ENCODE peak calls at places on chromosomes 7 and 10, in six cellular contexts. One of them, this sample, is unnamed.

GRCh38 chr7:85067371-85067770 is 119.5 kb downstream of the SEMA3D start:
- DNase-seq in stomach: no peak
- DNase-seq in breast epithelium: no peak
- DNase-seq in GM12892: no peak
- DNase-seq in endothelial cell of umbilical vein: no peak
- DNase-seq in spleen: no peak
- DNase-seq in this sample: no peak

GRCh38 chr10:120115959-120116358 is 223.4 kb downstream of the SEC23IP start:
- DNase-seq in stomach: no peak
- DNase-seq in breast epithelium: no peak
- DNase-seq in GM12892: no peak
- DNase-seq in endothelial cell of umbilical vein: no peak
- DNase-seq in spleen: no peak
- DNase-seq in this sample: no peak

GRCh38 chr7:156515911-156516790 is 124.4 kb upstream of the RNF32 start:
- DNase-seq in stomach: no peak
- DNase-seq in breast epithelium: no peak
- DNase-seq in GM12892: no peak
- DNase-seq in endothelial cell of umbilical vein: no peak
- DNase-seq in spleen: no peak
- DNase-seq in this sample: no peak

GRCh38 chr7:43572516-43573049 is 10.3 kb upstream of the STK17A start:
- DNase-seq in stomach: no peak
- DNase-seq in breast epithelium: no peak
- DNase-seq in GM12892: no peak
- DNase-seq in endothelial cell of umbilical vein: peak
- DNase-seq in spleen: no peak
- DNase-seq in this sample: peak

GRCh38 chr10:131021967-131022366 is 289.6 kb downstream of the TCERG1L start:
- DNase-seq in stomach: no peak
- DNase-seq in breast epithelium: no peak
- DNase-seq in GM12892: no peak
- DNase-seq in endothelial cell of umbilical vein: no peak
- DNase-seq in spleen: no peak
- DNase-seq in this sample: no peak

GRCh38 chr7:37758467-37758866 is 74.9 kb downstream of the GPR141 start:
- DNase-seq in stomach: no peak
- DNase-seq in breast epithelium: no peak
- DNase-seq in GM12892: no peak
- DNase-seq in endothelial cell of umbilical vein: no peak
- DNase-seq in spleen: no peak
- DNase-seq in this sample: no peak

GRCh38 chr7:136294977-136295376 is 317.8 kb upstream of the MTPN start:
- DNase-seq in stomach: no peak
- DNase-seq in breast epithelium: no peak
- DNase-seq in GM12892: no peak
- DNase-seq in endothelial cell of umbilical vein: no peak
- DNase-seq in spleen: no peak
- DNase-seq in this sample: no peak

GRCh38 chr10:28949005-28950004 is 272.0 kb downstream of the BAMBI start:
- DNase-seq in stomach: no peak
- DNase-seq in breast epithelium: no peak
- DNase-seq in GM12892: no peak
- DNase-seq in endothelial cell of umbilical vein: no peak
- DNase-seq in spleen: no peak
- DNase-seq in this sample: no peak

GRCh38 chr7:1255817-1256340 is 23.2 kb downstream of the UNCX start:
- DNase-seq in stomach: no peak
- DNase-seq in breast epithelium: no peak
- DNase-seq in GM12892: no peak
- DNase-seq in endothelial cell of umbilical vein: no peak
- DNase-seq in spleen: peak
- DNase-seq in this sample: no peak

GRCh38 chr7:129359641-129360040 is 74.6 kb upstream of the STRIP2 start:
- DNase-seq in stomach: no peak
- DNase-seq in breast epithelium: no peak
- DNase-seq in GM12892: no peak
- DNase-seq in endothelial cell of umbilical vein: no peak
- DNase-seq in spleen: no peak
- DNase-seq in this sample: no peak

GRCh38 chr7:37311282-37311868 is 137.3 kb downstream of the ELMO1 start:
- DNase-seq in stomach: no peak
- DNase-seq in breast epithelium: no peak
- DNase-seq in GM12892: no peak
- DNase-seq in endothelial cell of umbilical vein: peak
- DNase-seq in spleen: peak
- DNase-seq in this sample: no peak

GRCh38 chr7:74372060-74372408 is 81.7 kb upstream of the GTF2IRD1 start:
- DNase-seq in stomach: no peak
- DNase-seq in breast epithelium: no peak
- DNase-seq in GM12892: no peak
- DNase-seq in endothelial cell of umbilical vein: no peak
- DNase-seq in spleen: no peak
- DNase-seq in this sample: no peak

GRCh38 chr10:92891885-92892705 is 43.8 kb downstream of the EXOC6 start:
- DNase-seq in stomach: peak
- DNase-seq in breast epithelium: peak
- DNase-seq in GM12892: no peak
- DNase-seq in endothelial cell of umbilical vein: peak
- DNase-seq in spleen: no peak
- DNase-seq in this sample: peak

GRCh38 chr10:111125102-111125501 is 48.3 kb downstream of the ADRA2A start:
- DNase-seq in stomach: no peak
- DNase-seq in breast epithelium: no peak
- DNase-seq in GM12892: no peak
- DNase-seq in endothelial cell of umbilical vein: no peak
- DNase-seq in spleen: no peak
- DNase-seq in this sample: no peak

GRCh38 chr7:66110861-66111260 is 3.8 kb upstream of the CRCP start:
- DNase-seq in stomach: no peak
- DNase-seq in breast epithelium: no peak
- DNase-seq in GM12892: no peak
- DNase-seq in endothelial cell of umbilical vein: no peak
- DNase-seq in spleen: no peak
- DNase-seq in this sample: no peak

DNA sequence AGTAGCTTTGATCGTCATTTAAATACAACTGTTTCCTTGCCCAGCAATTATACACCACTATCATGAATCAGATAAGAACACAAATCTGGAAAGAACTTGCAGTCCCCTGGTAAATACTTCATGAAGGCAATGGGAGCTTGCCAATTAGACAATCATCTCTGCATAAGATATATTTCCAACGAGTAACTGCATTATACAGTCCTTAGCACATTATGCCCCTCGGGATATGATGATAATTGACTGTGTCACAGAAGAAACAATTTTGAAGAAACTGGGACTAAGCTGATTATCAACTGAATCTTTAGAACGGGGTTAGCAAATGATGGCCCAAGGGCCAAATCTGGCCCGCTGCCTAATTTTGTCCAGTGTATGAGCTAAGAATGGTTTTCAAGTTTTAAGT is 155.7 kb downstream of the TRIL start:
- DNase-seq in stomach: no peak
- DNase-seq in breast epithelium: no peak
- DNase-seq in GM12892: no peak
- DNase-seq in endothelial cell of umbilical vein: no peak
- DNase-seq in spleen: no peak
- DNase-seq in this sample: no peak
- TF ChIP-seq POLR2AphosphoS5 in stomach: no peak
- TF ChIP-seq POLR2AphosphoS5 in breast epithelium: no peak
- TF ChIP-seq POLR2AphosphoS5 in GM12892: no peak
- TF ChIP-seq POLR2AphosphoS5 in endothelial cell of umbilical vein: no peak
- TF ChIP-seq POLR2AphosphoS5 in spleen: no peak
- TF ChIP-seq POLR2AphosphoS5 in this sample: no peak

GRCh38 chr10:4687397-4687796 is 138.6 kb upstream of the AKR1E2 start:
- DNase-seq in stomach: no peak
- DNase-seq in breast epithelium: no peak
- DNase-seq in GM12892: no peak
- DNase-seq in endothelial cell of umbilical vein: no peak
- DNase-seq in spleen: no peak
- DNase-seq in this sample: no peak

GRCh38 chr10:4685495-4685894 is 140.5 kb upstream of the AKR1E2 start:
- DNase-seq in stomach: no peak
- DNase-seq in breast epithelium: no peak
- DNase-seq in GM12892: no peak
- DNase-seq in endothelial cell of umbilical vein: no peak
- DNase-seq in spleen: no peak
- DNase-seq in this sample: no peak

GRCh38 chr10:4685904-4686643 is 139.9 kb upstream of the AKR1E2 start:
- DNase-seq in stomach: no peak
- DNase-seq in breast epithelium: no peak
- DNase-seq in GM12892: no peak
- DNase-seq in endothelial cell of umbilical vein: no peak
- DNase-seq in spleen: no peak
- DNase-seq in this sample: no peak

GRCh38 chr10:4688168-4688567 is 137.8 kb upstream of the AKR1E2 start:
- DNase-seq in stomach: no peak
- DNase-seq in breast epithelium: no peak
- DNase-seq in GM12892: no peak
- DNase-seq in endothelial cell of umbilical vein: no peak
- DNase-seq in spleen: no peak
- DNase-seq in this sample: no peak

GRCh38 chr10:4686644-4686996 is 139.4 kb upstream of the AKR1E2 start:
- DNase-seq in stomach: no peak
- DNase-seq in breast epithelium: no peak
- DNase-seq in GM12892: no peak
- DNase-seq in endothelial cell of umbilical vein: no peak
- DNase-seq in spleen: no peak
- DNase-seq in this sample: no peak
- TF ChIP-seq POLR2AphosphoS5 in stomach: no peak
- TF ChIP-seq POLR2AphosphoS5 in breast epithelium: no peak
- TF ChIP-seq POLR2AphosphoS5 in GM12892: no peak
- TF ChIP-seq POLR2AphosphoS5 in endothelial cell of umbilical vein: no peak
- TF ChIP-seq POLR2AphosphoS5 in spleen: no peak
- TF ChIP-seq POLR2AphosphoS5 in this sample: no peak

GRCh38 chr10:78727728-78728127 is 341.0 kb upstream of the ZMIZ1 start:
- DNase-seq in stomach: no peak
- DNase-seq in breast epithelium: no peak
- DNase-seq in GM12892: no peak
- DNase-seq in endothelial cell of umbilical vein: no peak
- DNase-seq in spleen: no peak
- DNase-seq in this sample: no peak
- TF ChIP-seq POLR2AphosphoS5 in stomach: no peak
- TF ChIP-seq POLR2AphosphoS5 in breast epithelium: no peak
- TF ChIP-seq POLR2AphosphoS5 in GM12892: no peak
- TF ChIP-seq POLR2AphosphoS5 in endothelial cell of umbilical vein: no peak
- TF ChIP-seq POLR2AphosphoS5 in spleen: peak
- TF ChIP-seq POLR2AphosphoS5 in this sample: no peak

DNA sequence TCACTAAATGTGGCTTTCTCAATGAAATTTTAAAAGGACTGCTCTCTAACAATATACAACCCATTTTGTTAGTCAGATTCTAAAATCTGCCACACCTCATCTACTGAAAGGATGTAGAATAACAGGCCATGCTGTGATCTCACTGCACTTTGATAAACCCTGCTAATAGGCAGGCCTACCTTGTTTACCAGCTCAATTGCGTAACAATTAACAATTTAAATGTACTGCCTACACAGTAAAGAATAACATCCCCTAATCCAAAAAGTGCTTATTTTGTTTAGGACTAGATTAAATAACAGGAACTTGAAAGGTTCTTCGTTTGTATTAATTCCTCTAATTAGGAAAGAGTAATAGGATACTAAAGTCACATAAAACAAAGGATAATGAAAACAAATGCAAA is 4.5 kb downstream of the SRI start:
- DNase-seq in stomach: no peak
- DNase-seq in breast epithelium: no peak
- DNase-seq in GM12892: no peak
- DNase-seq in endothelial cell of umbilical vein: no peak
- DNase-seq in spleen: no peak
- DNase-seq in this sample: no peak
- TF ChIP-seq POLR2AphosphoS5 in stomach: no peak
- TF ChIP-seq POLR2AphosphoS5 in breast epithelium: no peak
- TF ChIP-seq POLR2AphosphoS5 in GM12892: no peak
- TF ChIP-seq POLR2AphosphoS5 in endothelial cell of umbilical vein: no peak
- TF ChIP-seq POLR2AphosphoS5 in spleen: no peak
- TF ChIP-seq POLR2AphosphoS5 in this sample: no peak

DNA sequence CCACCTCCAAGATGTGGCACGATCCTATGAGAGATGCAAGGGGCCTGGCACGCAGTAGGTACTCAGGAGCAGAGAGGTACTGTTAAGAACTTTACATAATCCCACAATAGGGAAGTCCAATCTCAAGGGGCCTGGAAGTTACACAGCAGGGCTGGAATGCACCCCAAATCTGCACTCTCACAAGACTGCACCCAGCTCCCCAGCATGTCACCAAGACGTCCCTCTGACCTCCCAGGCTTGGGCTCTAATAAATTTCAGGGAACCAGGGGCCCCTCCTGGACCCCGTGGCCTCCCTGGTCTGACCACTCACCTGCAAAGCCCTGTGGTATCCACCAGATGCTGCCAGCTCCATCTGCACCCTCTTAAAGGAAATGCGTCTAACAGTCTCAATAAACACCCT is 94.9 kb downstream of the OAT start:
- DNase-seq in stomach: no peak
- DNase-seq in breast epithelium: no peak
- DNase-seq in GM12892: no peak
- DNase-seq in endothelial cell of umbilical vein: no peak
- DNase-seq in spleen: peak
- DNase-seq in this sample: no peak
- TF ChIP-seq POLR2AphosphoS5 in stomach: no peak
- TF ChIP-seq POLR2AphosphoS5 in breast epithelium: no peak
- TF ChIP-seq POLR2AphosphoS5 in GM12892: no peak
- TF ChIP-seq POLR2AphosphoS5 in endothelial cell of umbilical vein: no peak
- TF ChIP-seq POLR2AphosphoS5 in spleen: no peak
- TF ChIP-seq POLR2AphosphoS5 in this sample: no peak

GRCh38 chr7:107799645-107800264 is 3.3 kb downstream of the SLC26A3 start:
- DNase-seq in stomach: peak
- DNase-seq in breast epithelium: no peak
- DNase-seq in GM12892: no peak
- DNase-seq in endothelial cell of umbilical vein: peak
- DNase-seq in spleen: no peak
- DNase-seq in this sample: no peak
- TF ChIP-seq POLR2AphosphoS5 in stomach: no peak
- TF ChIP-seq POLR2AphosphoS5 in breast epithelium: no peak
- TF ChIP-seq POLR2AphosphoS5 in GM12892: no peak
- TF ChIP-seq POLR2AphosphoS5 in endothelial cell of umbilical vein: no peak
- TF ChIP-seq POLR2AphosphoS5 in spleen: no peak
- TF ChIP-seq POLR2AphosphoS5 in this sample: no peak

GRCh38 chr10:121841862-121842261 is 86.0 kb downstream of the ATE1 start:
- DNase-seq in stomach: no peak
- DNase-seq in breast epithelium: no peak
- DNase-seq in GM12892: no peak
- DNase-seq in endothelial cell of umbilical vein: no peak
- DNase-seq in spleen: no peak
- DNase-seq in this sample: no peak
- TF ChIP-seq POLR2AphosphoS5 in stomach: no peak
- TF ChIP-seq POLR2AphosphoS5 in breast epithelium: no peak
- TF ChIP-seq POLR2AphosphoS5 in GM12892: no peak
- TF ChIP-seq POLR2AphosphoS5 in endothelial cell of umbilical vein: no peak
- TF ChIP-seq POLR2AphosphoS5 in spleen: no peak
- TF ChIP-seq POLR2AphosphoS5 in this sample: no peak

GRCh38 chr10:59907537-59907917 is 1.2 kb upstream of the CCDC6 start:
- DNase-seq in stomach: no peak
- DNase-seq in breast epithelium: no peak
- DNase-seq in GM12892: no peak
- DNase-seq in endothelial cell of umbilical vein: peak
- DNase-seq in spleen: no peak
- DNase-seq in this sample: no peak
- TF ChIP-seq POLR2AphosphoS5 in stomach: no peak
- TF ChIP-seq POLR2AphosphoS5 in breast epithelium: no peak
- TF ChIP-seq POLR2AphosphoS5 in GM12892: no peak
- TF ChIP-seq POLR2AphosphoS5 in endothelial cell of umbilical vein: no peak
- TF ChIP-seq POLR2AphosphoS5 in spleen: no peak
- TF ChIP-seq POLR2AphosphoS5 in this sample: no peak

This sample was measured in Panc1.